ENCODE peak calls at places on chromosome 4, in ten cellular contexts. J, O, R, H, M, T, V, X, D and F are unnamed samples.

GRCh38 chr4:40193018-40193571 is 3.7 kb upstream of the RHOH start:
- DNase-seq in X (no peak), O (no peak), V (no peak), D (no peak), M (no peak), J (no peak), H (no peak), R (no peak), T (peak), F (no peak)

GRCh38 chr4:28772066-28772465 is 1911.4 kb downstream of the STIM2 start:
- DNase-seq in X (no peak), J (no peak), T (no peak), D (no peak), H (no peak), R (no peak), M (no peak), O (no peak), V (no peak), F (no peak)

GRCh38 chr4:62517721-62518120 is 1317.6 kb downstream of the ADGRL3 start:
- DNase-seq in M (no peak), D (no peak), T (no peak), V (no peak), O (no peak), R (no peak), H (no peak), X (no peak), J (no peak), F (no peak)

GRCh38 chr4:8793571-8794160 is 78.0 kb downstream of the HMX1 start:
- DNase-seq in R (no peak), T (no peak), D (no peak), M (no peak), X (no peak), V (no peak), J (no peak), O (no peak), H (no peak), F (no peak)

GRCh38 chr4:153520871-153521329 is 54.7 kb downstream of the TMEM131L start:
- DNase-seq in D (no peak), J (no peak), M (no peak), X (no peak), H (no peak), V (no peak), R (no peak), T (no peak), O (no peak), F (no peak)

GRCh38 chr4:113383111-113383785 is 333.8 kb downstream of the ANK2 start:
- DNase-seq in H (no peak), M (no peak), V (no peak), O (no peak), X (no peak), D (no peak), J (no peak), T (no peak), R (no peak), F (no peak)

GRCh38 chr4:87524456-87524855 is 4.7 kb downstream of the SPARCL1 start:
- DNase-seq in M (no peak), V (no peak), X (no peak), J (no peak), R (no peak), D (no peak), H (no peak), T (no peak), O (no peak), F (no peak)

GRCh38 chr4:8706221-8707044 is 113.9 kb downstream of the CPZ start:
- DNase-seq in J (no peak), V (no peak), X (no peak), D (no peak), M (no peak), O (no peak), H (no peak), T (no peak), R (no peak), F (no peak)

GRCh38 chr4:52751349-52751911 is at the start of gene ERVMER34-1:
- DNase-seq in X (no peak), O (peak), T (no peak), R (no peak), D (peak), H (peak), V (no peak), M (no peak), J (no peak), F (no peak)

GRCh38 chr4:176646311-176646710 is 146.4 kb downstream of the VEGFC start:
- DNase-seq in R (no peak), J (no peak), X (no peak), O (no peak), D (no peak), V (no peak), M (no peak), H (no peak), T (no peak), F (no peak)

GRCh38 chr4:91894006-91894405 is 409.8 kb upstream of the GRID2 start:
- DNase-seq in D (no peak), X (no peak), O (no peak), T (no peak), J (no peak), V (no peak), H (no peak), M (no peak), R (no peak), F (no peak)

GRCh38 chr4:168693750-168694470 is 197.1 kb downstream of the PALLD start:
- DNase-seq in T (no peak), H (no peak), R (no peak), O (no peak), V (no peak), D (no peak), M (no peak), J (no peak), X (no peak), F (no peak)

GRCh38 chr4:40763228-40763716 is 13.5 kb downstream of the NSUN7 start:
- DNase-seq in R (no peak), O (no peak), J (no peak), T (no peak), M (no peak), X (no peak), D (no peak), H (no peak), V (no peak), F (no peak)